ENCODE peak calls at places on chromosomes 5 and 9, in ten cellular contexts. Z is GM12878, J is thyroid gland, I is Peyer's patch, B is sigmoid colon, N is HepG2, V is prostate gland, K is A549, X is spleen, O is testis. E is an unnamed sample.
A peak's percentile ranks its signal among the peaks of the same experiment; 100 is the strongest.

GRCh38 chr9:79568337-79569084 is 3.3 kb upstream of the TLE4 start:
- DNase-seq in Z (no peak), J (no peak), I (no peak), B (no peak), N (no peak), V (no peak), K (no peak), X (no peak), O (no peak), E (no peak)

GRCh38 chr5:128227984-128228383 is 144.4 kb downstream of the SLC12A2 start:
- DNase-seq in Z (no peak), J (no peak), I (no peak), B (no peak), N (no peak), V (no peak), K (no peak), X (no peak), O (no peak), E (no peak)

GRCh38 chr9:12759767-12760166 is 15.1 kb upstream of the LURAP1L start:
- DNase-seq in Z (no peak), J (no peak), I (no peak), B (no peak), N (no peak), V (no peak), K (no peak), X (no peak), O (no peak), E (no peak)

GRCh38 chr9:14961372-14962068 is 51.3 kb upstream of the FREM1 start:
- DNase-seq in Z (no peak), J (no peak), I (peak; percentile 86), B (no peak), N (peak; percentile 99), V (no peak), K (no peak), X (no peak), O (no peak), E (no peak)

GRCh38 chr9:76456202-76456926 is 2.6 kb upstream of the GCNT1 start:
- DNase-seq in Z (no peak), J (peak; percentile 32), I (peak; percentile 79), B (no peak), N (peak; percentile 89), V (peak; percentile 31), K (no peak), X (peak; percentile 85), O (no peak), E (no peak)

GRCh38 chr9:137350696-137351584 is 48.9 kb upstream of the NRARP start:
- DNase-seq in Z (no peak), J (no peak), I (no peak), B (no peak), N (no peak), V (no peak), K (no peak), X (no peak), O (no peak), E (peak; percentile 74)

GRCh38 chr9:3527653-3527960 is 1.8 kb upstream of the RFX3 start:
- DNase-seq in Z (no peak), J (no peak), I (no peak), B (no peak), N (peak; percentile 3), V (no peak), K (no peak), X (no peak), O (no peak), E (no peak)

GRCh38 chr5:155381654-155382053 is 368.1 kb downstream of the KIF4B start:
- DNase-seq in Z (no peak), J (no peak), I (no peak), B (no peak), N (no peak), V (no peak), K (no peak), X (no peak), O (no peak), E (no peak)

GRCh38 chr5:80034962-80035821 is at the start of gene THBS4:
- DNase-seq in Z (no peak), J (peak; percentile 3), I (no peak), B (no peak), N (no peak), V (no peak), K (no peak), X (no peak), O (no peak), E (no peak)

GRCh38 chr5:61298066-61298465 is 34.0 kb upstream of the ZSWIM6 start:
- DNase-seq in Z (no peak), J (no peak), I (no peak), B (no peak), N (no peak), V (no peak), K (no peak), X (no peak), O (no peak), E (no peak)

GRCh38 chr5:39040875-39041274 is 33.3 kb downstream of the RICTOR start:
- DNase-seq in Z (no peak), J (peak; percentile 8), I (peak; percentile 56), B (no peak), N (no peak), V (no peak), K (no peak), X (no peak), O (no peak), E (no peak)

GRCh38 chr5:60507687-60508086 is 192.3 kb downstream of the DEPDC1B start:
- DNase-seq in Z (no peak), J (no peak), I (no peak), B (no peak), N (no peak), V (no peak), K (no peak), X (no peak), O (no peak), E (no peak)

GRCh38 chr5:317086-317811 is 4.3 kb upstream of the AHRR start:
- DNase-seq in Z (no peak), J (no peak), I (no peak), B (no peak), N (peak; percentile 53), V (no peak), K (peak; percentile 82), X (no peak), O (peak; percentile 57), E (no peak)

GRCh38 chr5:80607832-80608231 is 37.8 kb upstream of the ANKRD34B start:
- DNase-seq in Z (peak; percentile 48), J (no peak), I (no peak), B (no peak), N (peak; percentile 67), V (no peak), K (no peak), X (no peak), O (no peak), E (no peak)

GRCh38 chr5:33827885-33828284 is 63.9 kb downstream of the ADAMTS12 start:
- DNase-seq in Z (no peak), J (no peak), I (no peak), B (no peak), N (no peak), V (no peak), K (no peak), X (no peak), O (no peak), E (no peak)

GRCh38 chr9:125238915-125239446 is 2.2 kb downstream of the HSPA5 start:
- DNase-seq in Z (no peak), J (no peak), I (no peak), B (no peak), N (no peak), V (no peak), K (no peak), X (no peak), O (no peak), E (no peak)

GRCh38 chr9:125238127-125238914 is 2.8 kb downstream of the HSPA5 start:
- DNase-seq in Z (no peak), J (no peak), I (no peak), B (no peak), N (no peak), V (no peak), K (no peak), X (no peak), O (no peak), E (no peak)

GRCh38 chr9:125227761-125228160 is 13.4 kb downstream of the HSPA5 start:
- DNase-seq in Z (no peak), J (no peak), I (no peak), B (no peak), N (no peak), V (no peak), K (no peak), X (no peak), O (no peak), E (no peak)

GRCh38 chr9:125235805-125236534 is 5.2 kb downstream of the HSPA5 start:
- DNase-seq in Z (no peak), J (no peak), I (no peak), B (no peak), N (no peak), V (no peak), K (no peak), X (no peak), O (no peak), E (no peak)

DNA sequence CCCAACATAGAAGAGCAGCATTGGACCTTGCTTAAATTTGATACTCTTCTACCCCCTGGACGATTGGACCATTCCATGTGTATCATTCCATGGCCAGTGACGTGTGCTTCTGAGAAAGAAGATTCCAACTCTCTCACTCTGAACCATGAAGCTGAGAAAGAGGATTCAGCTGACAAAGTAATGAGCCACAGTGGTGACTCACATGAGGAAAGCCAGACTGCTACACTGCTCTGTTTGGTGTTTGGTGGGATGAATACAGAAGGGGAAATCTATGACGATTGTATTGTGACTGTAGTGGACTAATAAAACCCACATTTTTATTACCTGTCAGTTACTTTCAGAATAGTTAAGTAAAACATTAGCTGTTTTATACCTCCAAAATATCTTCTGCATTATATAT is 7.5 kb downstream of the HSPA5 start:
- DNase-seq in Z (no peak), J (no peak), I (no peak), B (no peak), N (no peak), V (no peak), K (peak; percentile 40), X (no peak), O (no peak), E (no peak)
- H3K4me3 ChIP-seq in Z (no peak overlapping the region), J (no peak overlapping the region), I (no peak overlapping the region), B (no peak overlapping the region), N (no peak overlapping the region), V (no peak overlapping the region), K (no peak overlapping the region), X (no peak overlapping the region), O (no peak overlapping the region), E (no peak overlapping the region)

GRCh38 chr9:35114113-35114847 is 1.4 kb downstream of the ATOSB start:
- DNase-seq in Z (no peak), J (peak; percentile 74), I (peak; percentile 90), B (peak; percentile 93), N (peak; percentile 31), V (peak; percentile 71), K (no peak), X (peak; percentile 91), O (peak; percentile 89), E (peak; percentile 93)
- TF ChIP-seq POLR2A in Z (no peak), J (no peak), I (peak; percentile 19), B (no peak), N (no peak), V (peak; percentile 31), K (no peak), X (no peak), O (no peak), E (no peak)

GRCh38 chr5:54646285-54647101 is 128.9 kb downstream of the SNX18 start:
- DNase-seq in Z (peak; percentile 48), J (peak; percentile 83), I (peak; percentile 89), B (peak; percentile 92), N (no peak), V (peak; percentile 13), K (no peak), X (peak; percentile 94), O (peak; percentile 60), E (peak; percentile 79)
- H3K4me3 ChIP-seq in Z (peak overlapping the region; percentile 5), J (no peak overlapping the region), I (peak overlapping the region; percentile 14), B (no peak overlapping the region), N (no peak overlapping the region), V (no peak overlapping the region), K (no peak overlapping the region), X (no peak overlapping the region), O (no peak overlapping the region), E (no peak overlapping the region)

GRCh38 chr9:133119461-133120342 is 1.3 kb downstream of the RALGDS start:
- DNase-seq in Z (no peak), J (no peak), I (no peak), B (peak; percentile 79), N (no peak), V (peak; percentile 70), K (no peak), X (no peak), O (no peak), E (no peak)
- TF ChIP-seq POLR2A in Z (no peak), J (no peak), I (no peak), B (no peak), N (no peak), V (peak; percentile 49), K (no peak), X (no peak), O (no peak), E (no peak)